ENCODE peak calls at places on chromosomes 12 and 14, in seven cellular contexts. One of them, this sample, is unnamed.

GRCh38 chr14:29900609-29901350 is 26.9 kb downstream of the PRKD1 start:
- DNase-seq in naive thymus-derived CD4-positive, alpha-beta T cell: no peak
- DNase-seq in effector memory CD4-positive, alpha-beta T cell: no peak
- DNase-seq in SK-N-SH: no peak
- DNase-seq in aorta: no peak
- DNase-seq in fibroblast of lung: peak; percentile 28
- DNase-seq in neural progenitor cell: no peak
- DNase-seq in this sample: no peak

GRCh38 chr14:89730692-89731091 is 223.8 kb downstream of the EFCAB11 start:
- DNase-seq in fibroblast of lung: no peak
- DNase-seq in aorta: no peak
- DNase-seq in effector memory CD4-positive, alpha-beta T cell: no peak
- DNase-seq in naive thymus-derived CD4-positive, alpha-beta T cell: no peak
- DNase-seq in neural progenitor cell: no peak
- DNase-seq in SK-N-SH: no peak
- DNase-seq in this sample: no peak

GRCh38 chr12:52783563-52784316 is 6.6 kb upstream of the KRT76 start:
- DNase-seq in naive thymus-derived CD4-positive, alpha-beta T cell: no peak
- DNase-seq in SK-N-SH: no peak
- DNase-seq in fibroblast of lung: no peak
- DNase-seq in aorta: no peak
- DNase-seq in effector memory CD4-positive, alpha-beta T cell: no peak
- DNase-seq in neural progenitor cell: no peak
- DNase-seq in this sample: no peak

GRCh38 chr12:20415013-20415412 is 46.7 kb downstream of the PDE3A start:
- DNase-seq in neural progenitor cell: no peak
- DNase-seq in aorta: no peak
- DNase-seq in effector memory CD4-positive, alpha-beta T cell: no peak
- DNase-seq in naive thymus-derived CD4-positive, alpha-beta T cell: no peak
- DNase-seq in SK-N-SH: no peak
- DNase-seq in fibroblast of lung: peak; percentile 56
- DNase-seq in this sample: peak; percentile 90

GRCh38 chr14:100290607-100291304 is 15.5 kb downstream of the SLC25A29 start:
- DNase-seq in naive thymus-derived CD4-positive, alpha-beta T cell: no peak
- DNase-seq in fibroblast of lung: no peak
- DNase-seq in effector memory CD4-positive, alpha-beta T cell: no peak
- DNase-seq in neural progenitor cell: no peak
- DNase-seq in SK-N-SH: peak; percentile 26
- DNase-seq in aorta: peak; percentile 42
- DNase-seq in this sample: no peak

GRCh38 chr12:127632431-127632830 is 634.5 kb upstream of the TMEM132C start:
- DNase-seq in SK-N-SH: no peak
- DNase-seq in naive thymus-derived CD4-positive, alpha-beta T cell: no peak
- DNase-seq in neural progenitor cell: peak; percentile 15
- DNase-seq in aorta: no peak
- DNase-seq in fibroblast of lung: no peak
- DNase-seq in effector memory CD4-positive, alpha-beta T cell: no peak
- DNase-seq in this sample: no peak

GRCh38 chr12:119788783-119789182 is 88.3 kb downstream of the CIT start:
- DNase-seq in effector memory CD4-positive, alpha-beta T cell: no peak
- DNase-seq in neural progenitor cell: no peak
- DNase-seq in fibroblast of lung: no peak
- DNase-seq in aorta: no peak
- DNase-seq in naive thymus-derived CD4-positive, alpha-beta T cell: no peak
- DNase-seq in SK-N-SH: no peak
- DNase-seq in this sample: no peak

GRCh38 chr14:34966413-34966812 is 16.4 kb upstream of the SRP54 start:
- DNase-seq in aorta: no peak
- DNase-seq in naive thymus-derived CD4-positive, alpha-beta T cell: no peak
- DNase-seq in neural progenitor cell: no peak
- DNase-seq in fibroblast of lung: no peak
- DNase-seq in effector memory CD4-positive, alpha-beta T cell: no peak
- DNase-seq in SK-N-SH: no peak
- DNase-seq in this sample: no peak

GRCh38 chr14:64465856-64466554 is 706 bp downstream of the AKAP5 start:
- DNase-seq in effector memory CD4-positive, alpha-beta T cell: no peak
- DNase-seq in neural progenitor cell: peak; percentile 81
- DNase-seq in SK-N-SH: peak; percentile 52
- DNase-seq in fibroblast of lung: peak; percentile 73
- DNase-seq in aorta: no peak
- DNase-seq in naive thymus-derived CD4-positive, alpha-beta T cell: peak; percentile 6
- DNase-seq in this sample: peak; percentile 75

GRCh38 chr12:120971299-120972180 is 6.8 kb upstream of the HNF1A start:
- DNase-seq in SK-N-SH: peak; percentile 78
- DNase-seq in aorta: no peak
- DNase-seq in neural progenitor cell: peak; percentile 62
- DNase-seq in effector memory CD4-positive, alpha-beta T cell: no peak
- DNase-seq in fibroblast of lung: peak; percentile 46
- DNase-seq in naive thymus-derived CD4-positive, alpha-beta T cell: peak; percentile 67
- DNase-seq in this sample: peak; percentile 77

GRCh38 chr14:87615822-87616679 is 376.9 kb downstream of the GALC start:
- DNase-seq in effector memory CD4-positive, alpha-beta T cell: no peak
- DNase-seq in SK-N-SH: peak; percentile 38
- DNase-seq in fibroblast of lung: peak; percentile 33
- DNase-seq in naive thymus-derived CD4-positive, alpha-beta T cell: peak; percentile 0
- DNase-seq in aorta: peak; percentile 75
- DNase-seq in neural progenitor cell: peak; percentile 80
- DNase-seq in this sample: peak; percentile 80

GRCh38 chr12:58711968-58712367 is 208.3 kb downstream of the LRIG3 start:
- DNase-seq in SK-N-SH: no peak
- DNase-seq in neural progenitor cell: no peak
- DNase-seq in naive thymus-derived CD4-positive, alpha-beta T cell: no peak
- DNase-seq in fibroblast of lung: peak; percentile 92
- DNase-seq in aorta: no peak
- DNase-seq in effector memory CD4-positive, alpha-beta T cell: no peak
- DNase-seq in this sample: no peak

GRCh38 chr14:90093942-90094595 is 32.3 kb downstream of the KCNK13 start:
- DNase-seq in fibroblast of lung: peak; percentile 85
- DNase-seq in SK-N-SH: no peak
- DNase-seq in aorta: no peak
- DNase-seq in neural progenitor cell: no peak
- DNase-seq in naive thymus-derived CD4-positive, alpha-beta T cell: no peak
- DNase-seq in effector memory CD4-positive, alpha-beta T cell: no peak
- DNase-seq in this sample: no peak

GRCh38 chr12:116183741-116184141 is 93.8 kb downstream of the MED13L start:
- DNase-seq in neural progenitor cell: peak; percentile 43
- DNase-seq in naive thymus-derived CD4-positive, alpha-beta T cell: no peak
- DNase-seq in effector memory CD4-positive, alpha-beta T cell: no peak
- DNase-seq in aorta: no peak
- DNase-seq in SK-N-SH: no peak
- DNase-seq in fibroblast of lung: peak; percentile 60
- DNase-seq in this sample: no peak

GRCh38 chr12:63821781-63822251 is 22.7 kb upstream of the SRGAP1 start:
- DNase-seq in naive thymus-derived CD4-positive, alpha-beta T cell: no peak
- DNase-seq in SK-N-SH: no peak
- DNase-seq in fibroblast of lung: peak; percentile 23
- DNase-seq in neural progenitor cell: no peak
- DNase-seq in aorta: peak; percentile 79
- DNase-seq in effector memory CD4-positive, alpha-beta T cell: no peak
- DNase-seq in this sample: no peak
- H3K27ac ChIP-seq in naive thymus-derived CD4-positive, alpha-beta T cell: no peak overlapping the region
- H3K27ac ChIP-seq in SK-N-SH: no peak overlapping the region
- H3K27ac ChIP-seq in fibroblast of lung: peak overlapping the region; percentile 73
- H3K27ac ChIP-seq in neural progenitor cell: no peak overlapping the region
- H3K27ac ChIP-seq in aorta: no peak overlapping the region
- H3K27ac ChIP-seq in effector memory CD4-positive, alpha-beta T cell: no peak overlapping the region
- H3K27ac ChIP-seq in this sample: no peak overlapping the region

GRCh38 chr12:12356467-12356885 is 402 bp upstream of the BORCS5 start:
- DNase-seq in neural progenitor cell: no peak
- DNase-seq in naive thymus-derived CD4-positive, alpha-beta T cell: no peak
- DNase-seq in aorta: no peak
- DNase-seq in SK-N-SH: no peak
- DNase-seq in fibroblast of lung: no peak
- DNase-seq in effector memory CD4-positive, alpha-beta T cell: no peak
- DNase-seq in this sample: no peak
- H3K4me3 ChIP-seq in neural progenitor cell: peak overlapping the region; percentile 80
- H3K4me3 ChIP-seq in naive thymus-derived CD4-positive, alpha-beta T cell: peak overlapping the region; percentile 85
- H3K4me3 ChIP-seq in aorta: peak overlapping the region; percentile 59
- H3K4me3 ChIP-seq in SK-N-SH: peak overlapping the region; percentile 83
- H3K4me3 ChIP-seq in fibroblast of lung: peak overlapping the region; percentile 75
- H3K4me3 ChIP-seq in effector memory CD4-positive, alpha-beta T cell: peak overlapping the region; percentile 83
- H3K4me3 ChIP-seq in this sample: peak overlapping the region; percentile 73

GRCh38 chr12:1466481-1467260 is 127.7 kb downstream of the FBXL14 start:
- DNase-seq in SK-N-SH: no peak
- DNase-seq in naive thymus-derived CD4-positive, alpha-beta T cell: no peak
- DNase-seq in fibroblast of lung: no peak
- DNase-seq in effector memory CD4-positive, alpha-beta T cell: no peak
- DNase-seq in neural progenitor cell: no peak
- DNase-seq in aorta: no peak
- DNase-seq in this sample: no peak

GRCh38 chr12:1465990-1466389 is 128.4 kb downstream of the FBXL14 start:
- DNase-seq in SK-N-SH: no peak
- DNase-seq in fibroblast of lung: no peak
- DNase-seq in effector memory CD4-positive, alpha-beta T cell: no peak
- DNase-seq in aorta: no peak
- DNase-seq in neural progenitor cell: no peak
- DNase-seq in naive thymus-derived CD4-positive, alpha-beta T cell: no peak
- DNase-seq in this sample: no peak

GRCh38 chr12:1470051-1470450 is 124.3 kb downstream of the FBXL14 start:
- DNase-seq in effector memory CD4-positive, alpha-beta T cell: no peak
- DNase-seq in aorta: no peak
- DNase-seq in fibroblast of lung: no peak
- DNase-seq in naive thymus-derived CD4-positive, alpha-beta T cell: no peak
- DNase-seq in SK-N-SH: no peak
- DNase-seq in neural progenitor cell: no peak
- DNase-seq in this sample: peak; percentile 59

GRCh38 chr12:1471224-1471623 is 123.2 kb downstream of the FBXL14 start:
- DNase-seq in neural progenitor cell: no peak
- DNase-seq in effector memory CD4-positive, alpha-beta T cell: no peak
- DNase-seq in fibroblast of lung: peak; percentile 57
- DNase-seq in SK-N-SH: no peak
- DNase-seq in aorta: no peak
- DNase-seq in naive thymus-derived CD4-positive, alpha-beta T cell: no peak
- DNase-seq in this sample: no peak

GRCh38 chr12:1469063-1469462 is 125.3 kb downstream of the FBXL14 start:
- DNase-seq in SK-N-SH: no peak
- DNase-seq in neural progenitor cell: no peak
- DNase-seq in aorta: no peak
- DNase-seq in effector memory CD4-positive, alpha-beta T cell: no peak
- DNase-seq in naive thymus-derived CD4-positive, alpha-beta T cell: no peak
- DNase-seq in fibroblast of lung: no peak
- DNase-seq in this sample: no peak
- H3K27ac ChIP-seq in SK-N-SH: no peak overlapping the region
- H3K27ac ChIP-seq in neural progenitor cell: no peak overlapping the region
- H3K27ac ChIP-seq in aorta: no peak overlapping the region
- H3K27ac ChIP-seq in effector memory CD4-positive, alpha-beta T cell: no peak overlapping the region
- H3K27ac ChIP-seq in naive thymus-derived CD4-positive, alpha-beta T cell: no peak overlapping the region
- H3K27ac ChIP-seq in fibroblast of lung: no peak overlapping the region
- H3K27ac ChIP-seq in this sample: peak overlapping the region; percentile 64

GRCh38 chr12:56565510-56566101 is 44.0 kb downstream of the RBMS2 start:
- DNase-seq in aorta: peak; percentile 83
- DNase-seq in fibroblast of lung: peak; percentile 35
- DNase-seq in SK-N-SH: no peak
- DNase-seq in naive thymus-derived CD4-positive, alpha-beta T cell: no peak
- DNase-seq in effector memory CD4-positive, alpha-beta T cell: no peak
- DNase-seq in neural progenitor cell: peak; percentile 42
- DNase-seq in this sample: peak; percentile 92
- H3K4me3 ChIP-seq in aorta: no peak overlapping the region
- H3K4me3 ChIP-seq in fibroblast of lung: peak overlapping the region; percentile 45
- H3K4me3 ChIP-seq in SK-N-SH: no peak overlapping the region
- H3K4me3 ChIP-seq in naive thymus-derived CD4-positive, alpha-beta T cell: peak overlapping the region; percentile 38
- H3K4me3 ChIP-seq in effector memory CD4-positive, alpha-beta T cell: no peak overlapping the region
- H3K4me3 ChIP-seq in neural progenitor cell: no peak overlapping the region
- H3K4me3 ChIP-seq in this sample: no peak overlapping the region

DNA sequence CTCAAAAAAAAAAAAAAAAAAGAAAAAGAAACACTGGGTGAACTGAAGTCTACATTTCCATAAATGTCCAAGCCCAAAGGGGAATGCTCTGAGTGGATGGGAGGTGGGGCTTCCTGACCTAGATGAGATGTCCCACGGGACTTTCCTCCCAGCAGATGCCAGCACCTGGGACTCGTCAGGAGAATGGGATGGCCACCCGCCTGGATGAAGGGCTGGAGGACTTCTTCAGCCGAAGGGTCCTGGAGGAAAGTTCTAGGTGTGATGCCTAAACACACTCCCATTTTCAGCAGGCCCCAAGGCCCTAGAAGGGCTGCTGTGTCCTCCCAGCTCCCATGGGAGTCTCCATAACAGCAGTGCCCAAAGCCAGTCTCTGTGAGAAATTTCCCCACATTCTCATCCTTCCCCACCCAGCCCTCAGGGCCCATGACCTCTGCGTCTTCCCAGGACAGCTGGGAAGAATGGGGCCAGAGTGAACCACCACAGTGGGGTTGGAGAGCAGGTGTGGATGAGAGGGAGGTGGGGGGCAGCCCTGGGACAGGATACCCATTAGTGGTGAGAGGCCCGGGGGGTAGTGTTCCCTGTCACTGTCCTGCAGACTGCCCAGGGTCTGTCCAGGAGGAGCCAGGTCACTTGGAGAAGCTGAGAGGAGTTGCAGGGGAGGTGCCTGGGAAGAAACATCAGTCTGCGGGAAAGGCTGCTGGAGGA is 7.1 kb upstream of the CPNE6 start:
- DNase-seq in fibroblast of lung: no peak
- DNase-seq in aorta: peak; percentile 37
- DNase-seq in naive thymus-derived CD4-positive, alpha-beta T cell: no peak
- DNase-seq in effector memory CD4-positive, alpha-beta T cell: no peak
- DNase-seq in neural progenitor cell: no peak
- DNase-seq in SK-N-SH: peak; percentile 17
- DNase-seq in this sample: no peak
- H3K27ac ChIP-seq in fibroblast of lung: no peak overlapping the region
- H3K27ac ChIP-seq in aorta: no peak overlapping the region
- H3K27ac ChIP-seq in naive thymus-derived CD4-positive, alpha-beta T cell: no peak overlapping the region
- H3K27ac ChIP-seq in effector memory CD4-positive, alpha-beta T cell: no peak overlapping the region
- H3K27ac ChIP-seq in neural progenitor cell: no peak overlapping the region
- H3K27ac ChIP-seq in SK-N-SH: no peak overlapping the region
- H3K27ac ChIP-seq in this sample: no peak overlapping the region

DNA sequence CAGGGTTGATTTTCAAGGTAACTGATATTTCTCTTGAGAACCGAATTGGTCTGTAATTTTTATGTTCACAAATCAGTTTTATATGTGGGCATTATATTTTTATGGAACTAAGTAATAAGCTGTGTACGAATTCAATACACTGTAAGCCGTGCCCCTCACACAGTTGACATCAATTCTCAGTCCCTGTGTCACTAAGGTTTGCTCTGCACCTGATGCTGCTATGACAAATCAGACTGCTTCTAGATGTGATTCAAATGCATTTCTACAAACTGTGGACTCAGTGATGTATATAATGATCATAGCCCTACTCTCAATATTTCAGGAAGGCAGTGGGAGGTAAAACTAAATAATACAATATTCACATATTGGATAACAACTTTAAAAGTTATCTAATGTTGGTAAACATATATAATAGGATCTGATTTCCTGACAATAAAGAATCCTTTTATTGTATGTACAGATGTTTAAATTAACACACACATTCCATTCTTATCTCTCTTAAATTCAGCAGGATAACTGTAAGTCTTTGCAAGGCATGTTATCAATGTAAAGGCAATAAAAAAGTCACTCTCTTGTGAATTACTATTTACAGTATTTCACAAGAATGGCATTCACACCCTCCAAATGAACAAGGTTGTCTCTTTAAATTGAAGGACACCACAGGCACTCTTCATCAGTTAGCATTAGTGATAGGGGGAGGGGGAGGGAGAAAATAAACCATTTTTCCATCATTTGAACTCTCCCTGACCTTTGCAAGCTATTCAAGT is 87.2 kb upstream of the SOX5 start:
- DNase-seq in effector memory CD4-positive, alpha-beta T cell: no peak
- DNase-seq in neural progenitor cell: no peak
- DNase-seq in SK-N-SH: no peak
- DNase-seq in naive thymus-derived CD4-positive, alpha-beta T cell: no peak
- DNase-seq in aorta: no peak
- DNase-seq in fibroblast of lung: no peak
- DNase-seq in this sample: no peak
- H3K4me3 ChIP-seq in effector memory CD4-positive, alpha-beta T cell: no peak overlapping the region
- H3K4me3 ChIP-seq in neural progenitor cell: no peak overlapping the region
- H3K4me3 ChIP-seq in SK-N-SH: no peak overlapping the region
- H3K4me3 ChIP-seq in naive thymus-derived CD4-positive, alpha-beta T cell: no peak overlapping the region
- H3K4me3 ChIP-seq in aorta: no peak overlapping the region
- H3K4me3 ChIP-seq in fibroblast of lung: no peak overlapping the region
- H3K4me3 ChIP-seq in this sample: no peak overlapping the region

GRCh38 chr12:22812531-22812930 is 187.6 kb downstream of the ETNK1 start:
- DNase-seq in effector memory CD4-positive, alpha-beta T cell: no peak
- DNase-seq in SK-N-SH: no peak
- DNase-seq in naive thymus-derived CD4-positive, alpha-beta T cell: no peak
- DNase-seq in aorta: no peak
- DNase-seq in fibroblast of lung: no peak
- DNase-seq in neural progenitor cell: no peak
- DNase-seq in this sample: no peak
- H3K27ac ChIP-seq in effector memory CD4-positive, alpha-beta T cell: no peak overlapping the region
- H3K27ac ChIP-seq in SK-N-SH: no peak overlapping the region
- H3K27ac ChIP-seq in naive thymus-derived CD4-positive, alpha-beta T cell: no peak overlapping the region
- H3K27ac ChIP-seq in aorta: no peak overlapping the region
- H3K27ac ChIP-seq in fibroblast of lung: no peak overlapping the region
- H3K27ac ChIP-seq in neural progenitor cell: no peak overlapping the region
- H3K27ac ChIP-seq in this sample: no peak overlapping the region

This sample was measured in cardiac muscle cell.